ENCODE peak calls at places on chromosomes 4 and X, in seven cellular contexts. G is KBM-7, K is heart left ventricle, U is T-cell, R is mucosa of descending colon, O is activated T-cell treated with anti-CD3 and anti-CD28 coated beads for 4 hours, I is fibroblast of lung. F is an unnamed sample.
A peak's percentile ranks its signal among the peaks of the same experiment; 100 is the strongest.

GRCh38 chr4:15690020-15690809 is 8.6 kb downstream of the FAM200B start:
- DNase-seq in G (no peak), O (no peak), R (no peak), K (peak; percentile 12), U (no peak), I (peak; percentile 98), F (no peak)

GRCh38 chrX:638482-639131 is 8.0 kb downstream of the SHOX start:
- DNase-seq in K (no peak), G (no peak), R (peak; percentile 47), O (no peak), U (no peak), I (no peak), F (no peak)

GRCh38 chr4:80839792-80840191 is 190.7 kb upstream of the BMP3 start:
- DNase-seq in G (no peak), U (no peak), K (no peak), R (no peak), I (no peak), O (no peak), F (no peak)

GRCh38 chr4:87657525-87657924 is 7.4 kb downstream of the DMP1 start:
- DNase-seq in I (peak; percentile 77), G (no peak), O (no peak), R (no peak), K (no peak), U (no peak), F (no peak)

GRCh38 chr4:164866817-164867490 is 10.0 kb upstream of the APELA start:
- DNase-seq in U (no peak), O (no peak), K (no peak), G (no peak), I (no peak), R (no peak), F (no peak)

GRCh38 chr4:40507977-40508376 is 121.7 kb downstream of the RBM47 start:
- DNase-seq in I (no peak), O (no peak), G (no peak), U (no peak), R (peak; percentile 80), K (no peak), F (no peak)

GRCh38 chr4:6134612-6135220 is 65.6 kb downstream of the JAKMIP1 start:
- DNase-seq in K (no peak), I (no peak), U (peak; percentile 40), O (peak; percentile 2), R (no peak), G (no peak), F (peak; percentile 59)

GRCh38 chrX:96619588-96619987 is 65.1 kb upstream of the DIAPH2 start:
- DNase-seq in G (no peak), U (no peak), I (peak; percentile 19), R (no peak), K (no peak), O (no peak), F (no peak)

GRCh38 chr4:10083331-10083769 is 33.2 kb downstream of the WDR1 start:
- DNase-seq in U (no peak), O (no peak), R (no peak), G (no peak), I (no peak), K (no peak), F (no peak)

GRCh38 chr4:123785515-123785914 is 388.9 kb downstream of the SPRY1 start:
- DNase-seq in U (no peak), K (peak; percentile 49), G (no peak), R (peak; percentile 7), O (no peak), I (peak; percentile 99), F (no peak)

GRCh38 chrX:48165246-48165645 is 31.3 kb downstream of the SSX5 start:
- DNase-seq in I (no peak), O (no peak), U (no peak), G (no peak), R (no peak), K (no peak), F (no peak)

GRCh38 chrX:128676651-128677050 is 624.4 kb upstream of the ACTRT1 start:
- DNase-seq in I (peak; percentile 5), K (no peak), U (no peak), O (no peak), R (no peak), G (no peak), F (no peak)

GRCh38 chr4:133147922-133148689 is 988 bp upstream of the PCDH10 start:
- DNase-seq in R (no peak), G (no peak), K (no peak), U (no peak), O (no peak), I (peak; percentile 79), F (no peak)

GRCh38 chrX:29071525-29071924 is 484.3 kb downstream of the IL1RAPL1 start:
- DNase-seq in K (no peak), R (no peak), O (no peak), I (peak; percentile 21), U (no peak), G (no peak), F (no peak)

GRCh38 chrX:13571136-13571535 is 1.7 kb downstream of the EGFL6 start:
- DNase-seq in G (no peak), R (no peak), O (no peak), I (no peak), U (no peak), K (no peak), F (no peak)

GRCh38 chr4:48340276-48340904 is 939 bp upstream of the SLAIN2 start:
- DNase-seq in G (no peak), K (no peak), R (peak; percentile 58), U (no peak), O (no peak), I (peak; percentile 81), F (no peak)

GRCh38 chrX:9907645-9908387 is 59.3 kb upstream of the CLDN34 start:
- DNase-seq in U (no peak), O (no peak), R (no peak), G (peak; percentile 54), K (no peak), I (peak; percentile 95), F (no peak)

GRCh38 chr4:87908341-87908740 is 67.2 kb upstream of the SPP1 start:
- DNase-seq in R (no peak), K (no peak), G (no peak), O (no peak), I (no peak), U (no peak), F (no peak)

GRCh38 chr4:168475745-168476144 is 4.5 kb downstream of the DDX60L start:
- DNase-seq in K (no peak), U (no peak), R (no peak), I (peak; percentile 24), G (peak; percentile 17), O (peak; percentile 9), F (no peak)

GRCh38 chr4:47482326-47482725 is 2.7 kb upstream of the ATP10D start:
- DNase-seq in O (no peak), R (no peak), K (no peak), G (no peak), U (no peak), I (peak; percentile 75), F (no peak)

GRCh38 chrX:8284131-8284530 is 113.1 kb upstream of the VCX2 start:
- DNase-seq in R (no peak), K (no peak), I (no peak), O (no peak), U (no peak), G (no peak), F (no peak)

GRCh38 chr4:25890653-25891485 is 23.2 kb upstream of the SMIM20 start:
- DNase-seq in O (no peak), R (no peak), K (no peak), U (no peak), I (no peak), G (no peak), F (no peak)

GRCh38 chr4:53576218-53576617 is 15.1 kb downstream of the LNX1 start:
- DNase-seq in O (no peak), G (no peak), I (no peak), U (no peak), R (no peak), K (no peak), F (no peak)

GRCh38 chr4:19239565-19239964 is 1012.1 kb upstream of the SLIT2 start:
- DNase-seq in G (no peak), K (no peak), R (no peak), U (no peak), I (peak; percentile 82), O (no peak), F (no peak)

GRCh38 chr4:21986312-21986711 is 37.7 kb upstream of the KCNIP4 start:
- DNase-seq in G (no peak), R (peak; percentile 4), U (no peak), O (no peak), I (no peak), K (no peak), F (no peak)

GRCh38 chr4:3439391-3439790 is 2.4 kb upstream of the HGFAC start:
- DNase-seq in R (no peak), G (no peak), O (no peak), K (no peak), I (no peak), U (no peak), F (no peak)

GRCh38 chrX:26334232-26334631 is 118.3 kb downstream of the MAGEB5 start:
- DNase-seq in G (no peak), R (no peak), O (no peak), K (no peak), I (no peak), U (no peak), F (no peak)

GRCh38 chr4:137361756-137362470 is 170.4 kb downstream of the PCDH18 start:
- DNase-seq in R (no peak), K (no peak), I (peak; percentile 55), U (no peak), O (no peak), G (no peak), F (no peak)

GRCh38 chr4:161564230-161564834 is 599.5 kb downstream of the FSTL5 start:
- DNase-seq in G (no peak), I (peak; percentile 25), U (no peak), R (no peak), O (no peak), K (no peak), F (no peak)

GRCh38 chrX:23398570-23398969 is 63.9 kb downstream of the PTCHD1 start:
- DNase-seq in U (no peak), O (no peak), K (no peak), R (no peak), I (no peak), G (no peak), F (no peak)

GRCh38 chr4:185016946-185017797 is 1.1 kb upstream of the HELT start:
- DNase-seq in U (no peak), I (peak; percentile 19), O (no peak), G (no peak), R (no peak), K (no peak), F (no peak)

GRCh38 chrX:85569691-85570090 is 190.2 kb upstream of the POF1B start:
- DNase-seq in O (no peak), K (no peak), R (no peak), G (no peak), U (no peak), I (no peak), F (no peak)

GRCh38 chr4:152614337-152614736 is 65.5 kb downstream of the TMEM154 start:
- DNase-seq in R (no peak), G (no peak), I (no peak), U (no peak), O (no peak), K (no peak), F (no peak)

F was measured in effector memory CD8-positive, alpha-beta T cell.